ENCODE peak calls at places on chromosome X, in ten cellular contexts. X is fibroblast of lung; C is neural crest cell; D is tibial nerve; G is CD8-positive, alpha-beta T cell; Y is T follicular helper cell; W is right cardiac atrium; E is A172; K is Daoy; V is EL. B is an unnamed sample.

GRCh38 chrX:140507982-140508305 is 3.1 kb upstream of the SOX3 start:
- DNase-seq in X (no peak), D (no peak), Y (no peak), K (peak), G (no peak), C (peak), W (peak), V (no peak), E (no peak), B (no peak)

GRCh38 chrX:118655561-118656246 is 71.7 kb upstream of the IL13RA1 start:
- DNase-seq in E (peak), K (peak), C (no peak), X (peak), G (no peak), Y (no peak), V (peak), W (no peak), D (no peak), B (no peak)

GRCh38 chrX:11665144-11666040 is at the start of gene ARHGAP6:
- DNase-seq in W (peak), C (peak), D (no peak), Y (no peak), V (peak), E (peak), G (no peak), K (peak), X (peak), B (no peak)

GRCh38 chrX:131288738-131289511 is at the start of gene IGSF1:
- DNase-seq in K (peak), W (peak), V (no peak), C (peak), X (peak), Y (no peak), E (peak), D (no peak), G (no peak), B (no peak)

GRCh38 chrX:154436597-154437397 is at the start of gene GDI1:
- DNase-seq in K (peak), Y (peak), G (peak), E (peak), V (peak), C (peak), D (no peak), W (peak), X (peak), B (peak)

GRCh38 chrX:136162827-136163427 is 15.6 kb downstream of the FHL1 start:
- DNase-seq in V (peak), Y (peak), D (no peak), W (peak), G (peak), E (peak), X (peak), K (peak), C (peak), B (no peak)

GRCh38 chrX:40006025-40007017 is 91.4 kb downstream of the BCOR start:
- DNase-seq in D (no peak), K (peak), Y (no peak), X (peak), C (no peak), V (peak), G (peak), E (no peak), W (peak), B (no peak)

GRCh38 chrX:38806054-38806389 is 4.8 kb downstream of the MID1IP1 start:
- DNase-seq in K (no peak), G (no peak), D (no peak), V (no peak), Y (no peak), W (no peak), C (no peak), E (no peak), X (no peak), B (no peak)

GRCh38 chrX:148609766-148610698 is 109.6 kb downstream of the AFF2 start:
- DNase-seq in X (peak), W (no peak), V (no peak), Y (no peak), E (peak), C (no peak), K (no peak), G (no peak), D (no peak), B (no peak)

GRCh38 chrX:18855919-18856644 is 127.8 kb downstream of the PHKA2 start:
- DNase-seq in W (no peak), E (peak), C (no peak), X (peak), G (no peak), D (no peak), Y (no peak), V (no peak), K (peak), B (no peak)

GRCh38 chrX:95733426-95733825 is 951.2 kb upstream of the DIAPH2 start:
- DNase-seq in K (no peak), V (no peak), C (no peak), D (no peak), Y (no peak), E (no peak), W (no peak), X (no peak), G (no peak), B (no peak)

GRCh38 chrX:74248889-74249288 is 55.1 kb upstream of the ZCCHC13 start:
- DNase-seq in V (no peak), D (no peak), C (no peak), W (no peak), E (no peak), K (no peak), G (no peak), X (peak), Y (no peak), B (no peak)

GRCh38 chrX:104270916-104271512 is 16.3 kb upstream of the ESX1 start:
- DNase-seq in D (peak), X (no peak), Y (no peak), V (peak), W (no peak), K (peak), G (no peak), C (peak), E (peak), B (no peak)

GRCh38 chrX:96438803-96439202 is 245.8 kb upstream of the DIAPH2 start:
- DNase-seq in W (no peak), V (no peak), Y (no peak), C (no peak), D (no peak), K (no peak), X (no peak), E (no peak), G (no peak), B (no peak)

GRCh38 chrX:110665636-110666035 is 130.0 kb downstream of the CHRDL1 start:
- DNase-seq in K (no peak), G (no peak), W (no peak), E (peak), C (peak), D (peak), Y (no peak), V (peak), X (peak), B (no peak)

GRCh38 chrX:9464435-9465371 is at the start of gene TBL1X:
- DNase-seq in X (peak), Y (no peak), D (peak), G (peak), K (peak), W (peak), V (peak), E (no peak), C (peak), B (peak)

GRCh38 chrX:68415289-68415688 is 18.0 kb downstream of the OPHN1 start:
- DNase-seq in G (no peak), V (peak), E (peak), D (peak), X (peak), Y (no peak), C (no peak), W (peak), K (peak), B (no peak)

GRCh38 chrX:47235691-47236103 is 2.9 kb downstream of the USP11 start:
- DNase-seq in D (no peak), Y (no peak), X (no peak), K (no peak), V (no peak), W (no peak), C (no peak), G (no peak), E (no peak), B (no peak)

GRCh38 chrX:48989483-48989882 is 12.6 kb downstream of the GRIPAP1 start:
- DNase-seq in K (no peak), V (no peak), E (no peak), Y (no peak), X (no peak), G (no peak), W (no peak), C (no peak), D (no peak), B (no peak)

GRCh38 chrX:44183329-44183728 is 160.1 kb downstream of the EFHC2 start:
- DNase-seq in G (no peak), K (no peak), E (no peak), Y (no peak), V (no peak), D (no peak), W (no peak), C (no peak), X (no peak), B (no peak)

GRCh38 chrX:8988456-8988855 is 45.5 kb downstream of the FAM9B start:
- DNase-seq in X (peak), Y (no peak), E (peak), C (no peak), V (peak), W (peak), G (no peak), D (no peak), K (peak), B (peak)

GRCh38 chrX:107678957-107679740 is 50.8 kb downstream of the PRPS1 start:
- DNase-seq in K (peak), Y (peak), W (peak), X (peak), V (peak), C (no peak), G (peak), E (peak), D (peak), B (peak)

B was measured in T-cell.